ENCODE peak calls at places on chromosome 10, in four cellular contexts. H is psoas muscle; T is naive thymus-derived CD8-positive, alpha-beta T cell; A is K562. V is an unnamed sample.

GRCh38 chr10:14840178-14840577 is 2.1 kb downstream of the HSPA14 start:
- DNase-seq in H (no peak), T (no peak), A (no peak), V (no peak)

GRCh38 chr10:106873770-106874717 is 290.5 kb downstream of the SORCS1 start:
- DNase-seq in H (no peak), T (no peak), A (no peak), V (no peak)

GRCh38 chr10:79449181-79450146 is 4.0 kb upstream of the ZCCHC24 start:
- DNase-seq in H (no peak), T (no peak), A (peak), V (no peak)

GRCh38 chr10:122085423-122085911 is 96.5 kb downstream of the TACC2 start:
- DNase-seq in H (no peak), T (no peak), A (no peak), V (no peak)

GRCh38 chr10:122422266-122422980 is 32.0 kb upstream of the ARMS2 start:
- DNase-seq in H (no peak), T (no peak), A (no peak), V (no peak)

GRCh38 chr10:80471715-80472233 is 17.7 kb downstream of the TSPAN14 start:
- DNase-seq in H (no peak), T (no peak), A (no peak), V (no peak)

GRCh38 chr10:132414402-132415016 is 17.5 kb downstream of the PWWP2B start:
- DNase-seq in H (no peak), T (no peak), A (no peak), V (no peak)

GRCh38 chr10:123683865-123684264 is 17.7 kb downstream of the GPR26 start:
- DNase-seq in H (no peak), T (no peak), A (no peak), V (no peak)

GRCh38 chr10:49837096-49837495 is 75.0 kb upstream of the OGDHL start:
- DNase-seq in H (no peak), T (no peak), A (no peak), V (no peak)

GRCh38 chr10:133258066-133258817 is 18.4 kb downstream of the ADAM8 start:
- DNase-seq in H (no peak), T (peak), A (no peak), V (no peak)

GRCh38 chr10:44458671-44459403 is 73.9 kb upstream of the CXCL12 start:
- DNase-seq in H (no peak), T (no peak), A (no peak), V (no peak)

GRCh38 chr10:125868372-125868975 is 12.6 kb downstream of the DHX32 start:
- DNase-seq in H (no peak), T (peak), A (peak), V (no peak)

GRCh38 chr10:23422003-23422411 is 16.9 kb upstream of the OTUD1 start:
- DNase-seq in H (no peak), T (no peak), A (no peak), V (no peak)

GRCh38 chr10:124075116-124075955 is 18.1 kb downstream of the CHST15 start:
- DNase-seq in H (no peak), T (no peak), A (no peak), V (no peak)

GRCh38 chr10:86579883-86580548 is 58.4 kb upstream of the WAPL start:
- DNase-seq in H (no peak), T (no peak), A (no peak), V (no peak)

GRCh38 chr10:102112210-102112817 is 7.9 kb downstream of the LDB1 start:
- DNase-seq in H (no peak), T (no peak), A (peak), V (no peak)

GRCh38 chr10:22500567-22501369 is 155.5 kb downstream of the SPAG6 start:
- DNase-seq in H (no peak), T (no peak), A (no peak), V (no peak)

GRCh38 chr10:49323171-49323895 is 24.4 kb downstream of the C10orf71 start:
- DNase-seq in H (no peak), T (no peak), A (no peak), V (peak)

GRCh38 chr10:8229153-8229552 is 174.7 kb downstream of the GATA3 start:
- DNase-seq in H (no peak), T (no peak), A (no peak), V (no peak)

GRCh38 chr10:28663576-28664368 is 13.5 kb upstream of the BAMBI start:
- DNase-seq in H (peak), T (peak), A (peak), V (peak)

GRCh38 chr10:120455606-120456005 is 1.4 kb upstream of the PLPP4 start:
- DNase-seq in H (no peak), T (no peak), A (no peak), V (no peak)

GRCh38 chr10:86130737-86131475 is 235.7 kb downstream of the GRID1 start:
- DNase-seq in H (no peak), T (no peak), A (no peak), V (no peak)

GRCh38 chr10:21424511-21424910 is 101.0 kb downstream of the SKIDA1 start:
- DNase-seq in H (no peak), T (no peak), A (no peak), V (no peak)

V was measured in left ventricle myocardium inferior.